ENCODE peak calls at places on chromosome 20, in ten cellular contexts. S is transverse colon; Z is fibroblast of lung; I is esophagus muscularis mucosa; H is thoracic aorta; C is CD8-positive, alpha-beta T cell; R is HCT116; K is GM23338; Y is kidney; D is SK-N-SH. B is an unnamed sample.

GRCh38 chr20:59526242-59527225 is 77.8 kb upstream of the PHACTR3 start:
- DNase-seq in Y (peak; percentile 76), I (no peak), K (peak; percentile 55), Z (no peak), H (no peak), D (peak; percentile 71), C (no peak), R (no peak), S (no peak), B (no peak)

GRCh38 chr20:15564981-15565380 is 1008.3 kb downstream of the KIF16B start:
- DNase-seq in S (no peak), C (no peak), I (no peak), H (no peak), D (no peak), Y (no peak), Z (no peak), K (no peak), R (no peak), B (no peak)

GRCh38 chr20:46365483-46366215 is 40.8 kb downstream of the ELMO2 start:
- DNase-seq in K (no peak), I (no peak), Y (no peak), D (no peak), R (no peak), Z (no peak), S (no peak), C (no peak), H (no peak), B (no peak)

GRCh38 chr20:24962510-24962909 is 13.4 kb downstream of the CST7 start:
- DNase-seq in D (no peak), C (no peak), H (no peak), K (no peak), R (no peak), Z (no peak), S (no peak), I (no peak), Y (no peak), B (no peak)

GRCh38 chr20:17320456-17320855 is 93.6 kb downstream of the PCSK2 start:
- DNase-seq in I (peak; percentile 66), D (no peak), C (no peak), Z (no peak), H (no peak), Y (no peak), K (no peak), R (no peak), S (no peak), B (no peak)

GRCh38 chr20:21512634-21513180 is 1.2 kb downstream of the NKX2-2 start:
- DNase-seq in Y (no peak), H (no peak), R (no peak), C (no peak), D (peak; percentile 50), S (no peak), K (no peak), Z (no peak), I (no peak), B (no peak)

GRCh38 chr20:47400685-47401084 is 44.2 kb upstream of the ZMYND8 start:
- DNase-seq in K (peak; percentile 30), H (no peak), C (no peak), S (no peak), Y (no peak), D (peak; percentile 34), Z (no peak), R (no peak), I (no peak), B (no peak)

GRCh38 chr20:61135266-61135665 is 116.8 kb upstream of the CDH4 start:
- DNase-seq in R (no peak), C (no peak), K (no peak), H (no peak), D (no peak), Y (no peak), Z (peak; percentile 6), S (no peak), I (no peak), B (no peak)

GRCh38 chr20:57957397-57958049 is 247.7 kb upstream of the PMEPA1 start:
- DNase-seq in S (no peak), Z (peak; percentile 48), K (no peak), Y (no peak), R (no peak), D (no peak), H (no peak), I (no peak), C (no peak), B (no peak)

GRCh38 chr20:60203451-60203850 is 245.2 kb downstream of the CDH26 start:
- DNase-seq in S (no peak), R (no peak), H (no peak), C (no peak), Y (no peak), I (peak; percentile 79), Z (peak; percentile 33), D (no peak), K (no peak), B (no peak)

GRCh38 chr20:19590382-19590781 is 167.7 kb upstream of the RIN2 start:
- DNase-seq in I (no peak), K (no peak), Y (no peak), D (no peak), R (no peak), C (no peak), S (no peak), H (no peak), Z (no peak), B (no peak)

GRCh38 chr20:32244959-32245358 is 32.5 kb upstream of the KIF3B start:
- DNase-seq in D (no peak), I (no peak), C (no peak), R (no peak), Z (no peak), K (no peak), S (no peak), Y (no peak), H (no peak), B (no peak)
- TF ChIP-seq CTCF in D (no peak), I (no peak), C (no peak), R (no peak), Z (no peak), K (no peak), S (no peak), Y (no peak), H (no peak), B (no peak)

DNA sequence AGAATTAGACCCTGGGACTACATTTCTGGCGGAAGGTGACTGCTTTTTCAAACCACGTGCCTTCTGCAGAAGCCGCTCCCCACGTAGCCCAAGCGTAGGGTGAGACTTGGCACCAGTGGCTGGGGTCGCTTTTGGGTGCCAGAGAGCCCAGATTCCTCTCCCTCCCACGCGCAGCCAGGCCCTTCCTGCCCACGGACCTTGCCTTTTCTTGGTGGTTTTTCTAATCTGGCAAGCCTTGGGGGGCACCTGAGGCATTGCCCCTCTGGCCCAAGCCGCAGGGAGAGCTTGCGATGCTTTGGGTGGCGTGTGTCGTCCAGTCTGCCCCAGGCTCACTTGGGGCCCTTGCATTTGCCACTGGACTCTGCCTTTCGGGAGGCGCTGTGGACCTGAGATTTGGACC is 3.3 kb downstream of the SLCO4A1 start:
- DNase-seq in D (no peak), S (no peak), Y (no peak), H (no peak), R (no peak), C (no peak), K (no peak), I (no peak), Z (no peak), B (no peak)
- H3K27ac ChIP-seq in D (no peak overlapping the region), S (peak overlapping the region; percentile 92), Y (no peak overlapping the region), H (no peak overlapping the region), R (peak overlapping the region; percentile 90), C (no peak overlapping the region), K (no peak overlapping the region), I (peak overlapping the region; percentile 30), Z (no peak overlapping the region), B (no peak overlapping the region)

DNA sequence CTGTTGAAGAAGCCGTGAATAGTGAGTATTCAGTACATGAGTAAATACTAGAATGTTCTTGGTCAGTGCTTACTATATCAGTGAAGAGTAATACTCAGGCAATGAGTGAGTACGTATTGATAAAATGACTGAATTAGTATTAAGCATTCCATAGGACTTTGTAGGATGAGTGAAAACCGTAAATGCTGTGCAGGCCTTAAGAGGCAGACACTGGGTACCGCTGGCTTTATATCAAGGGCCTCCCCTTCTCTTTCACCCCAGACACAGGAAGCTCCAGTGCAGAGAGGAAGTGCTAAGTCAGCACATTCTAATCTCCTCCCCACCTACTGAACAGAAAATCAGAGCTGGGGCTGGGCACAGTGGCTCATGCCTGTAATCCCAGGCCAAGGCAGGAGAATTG is 24.2 kb downstream of the POFUT1 start:
- DNase-seq in S (no peak), I (no peak), C (peak; percentile 42), D (no peak), H (no peak), R (no peak), K (no peak), Z (no peak), Y (no peak), B (no peak)
- H3K4me1 ChIP-seq in S (peaks cover 20% of the 10 kb centered on the region), I (peaks cover 8% of the 10 kb centered on the region), C (peaks cover 16% of the 10 kb centered on the region), D (no peaks in the 10 kb centered on the region), H (no peaks in the 10 kb centered on the region), R (no peaks in the 10 kb centered on the region), K (no peaks in the 10 kb centered on the region), Z (no peaks in the 10 kb centered on the region), Y (no peaks in the 10 kb centered on the region), B (no peaks in the 10 kb centered on the region)

DNA sequence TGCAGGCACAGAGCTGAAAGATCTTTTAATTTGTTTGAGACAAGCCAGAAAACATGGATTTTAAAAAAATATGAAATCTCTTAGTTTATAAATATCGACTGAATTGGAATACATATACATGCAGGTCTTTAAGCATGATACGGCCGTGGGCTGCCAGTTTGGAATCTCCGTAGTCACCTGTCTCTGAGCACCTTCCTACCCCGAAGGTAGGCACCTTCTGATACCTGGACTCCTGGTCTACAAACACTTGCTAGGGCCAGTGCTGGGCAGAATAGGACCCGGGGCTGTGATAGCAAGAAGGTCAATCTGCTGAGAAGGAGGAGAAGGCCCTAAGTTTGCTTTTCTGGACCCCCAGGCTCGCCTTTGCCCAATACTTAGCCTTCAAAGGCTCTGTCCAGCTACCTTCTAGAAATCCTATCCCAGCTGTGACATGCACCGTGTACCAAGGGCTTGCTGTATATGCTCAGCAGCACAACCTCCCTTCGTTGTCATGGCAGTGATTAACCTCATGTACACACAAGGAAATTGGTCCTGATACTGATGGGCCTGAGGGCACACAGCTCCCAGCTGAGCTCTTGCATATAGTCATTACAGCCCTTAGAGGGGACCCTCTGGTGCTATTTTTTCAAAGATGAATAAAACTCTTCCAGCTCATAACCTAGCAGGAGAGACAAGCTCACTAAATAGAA is 17.6 kb downstream of the SNPH start:
- DNase-seq in Z (no peak), S (no peak), R (no peak), Y (no peak), C (no peak), D (no peak), I (no peak), K (no peak), H (no peak), B (no peak)
- TF ChIP-seq CTCF in Z (no peak), S (no peak), R (no peak), Y (no peak), C (no peak), D (no peak), I (no peak), K (no peak), H (no peak), B (no peak)

GRCh38 chr20:37316775-37317170 is 27.3 kb downstream of the MANBAL start:
- DNase-seq in R (no peak), Z (no peak), I (no peak), K (no peak), H (no peak), C (no peak), S (no peak), Y (no peak), D (no peak), B (no peak)
- H3K27ac ChIP-seq in R (no peak overlapping the region), Z (no peak overlapping the region), I (peak overlapping the region; percentile 87), K (no peak overlapping the region), H (no peak overlapping the region), C (no peak overlapping the region), S (peak overlapping the region; percentile 92), Y (no peak overlapping the region), D (no peak overlapping the region), B (no peak overlapping the region)

GRCh38 chr20:62929051-62929538 is 2.8 kb upstream of the DIDO1 start:
- DNase-seq in S (peak; percentile 81), K (peak; percentile 96), D (no peak), H (no peak), Y (peak; percentile 89), I (no peak), C (peak; percentile 43), Z (peak; percentile 38), R (no peak), B (peak; percentile 82)
- H3K4me1 ChIP-seq in S (peaks cover 50% of the 10 kb centered on the region), K (peaks cover 61% of the 10 kb centered on the region), D (peaks cover 1% of the 10 kb centered on the region), H (peaks cover 53% of the 10 kb centered on the region), Y (peaks cover 12% of the 10 kb centered on the region), I (peaks cover 40% of the 10 kb centered on the region), C (peaks cover 44% of the 10 kb centered on the region), Z (peaks cover 13% of the 10 kb centered on the region), R (peaks cover 19% of the 10 kb centered on the region), B (peaks cover 33% of the 10 kb centered on the region)